ENCODE peak calls at places on chromosome 19, in four cellular contexts. K, Y, U and V are unnamed samples. For H3K27me3, the result is how much of the 10 kb centered on the place peaks cover.

GRCh38 chr19:23002690-23003422 is at the start of gene ZNF728:
- DNase-seq in K (peak), Y (no peak), U (peak), V (peak)

GRCh38 chr19:3692141-3693029 is 7.9 kb downstream of the PIP5K1C start:
- DNase-seq in K (no peak), Y (peak), U (no peak), V (no peak)

GRCh38 chr19:54364775-54365257 is at the start of gene LAIR1:
- DNase-seq in K (no peak), Y (peak), U (no peak), V (peak)

GRCh38 chr19:35846038-35846668 is 6.2 kb downstream of the NPHS1 start:
- DNase-seq in K (peak), Y (no peak), U (no peak), V (no peak)

GRCh38 chr19:49400034-49400433 is 12.0 kb downstream of the KASH5 start:
- DNase-seq in K (no peak), Y (no peak), U (no peak), V (no peak)

GRCh38 chr19:35963514-35963913 is 27.3 kb downstream of the LRFN3 start:
- DNase-seq in K (peak), Y (peak), U (no peak), V (no peak)

GRCh38 chr19:14440049-14440448 is 6.9 kb downstream of the PKN1 start:
- DNase-seq in K (peak), Y (peak), U (peak), V (peak)

GRCh38 chr19:58519087-58519354 is 589 bp downstream of the ZBTB45 start:
- DNase-seq in K (peak), Y (peak), U (no peak), V (peak)

GRCh38 chr19:2231621-2232221 is 4.4 kb downstream of the PLEKHJ1 start:
- DNase-seq in K (no peak), Y (no peak), U (no peak), V (no peak)

GRCh38 chr19:34215006-34215665 is 39.2 kb upstream of the GARRE1 start:
- DNase-seq in K (no peak), Y (no peak), U (no peak), V (no peak)

GRCh38 chr19:54095136-54095858 is 5.3 kb downstream of the OSCAR start:
- DNase-seq in K (no peak), Y (no peak), U (no peak), V (no peak)

GRCh38 chr19:55474269-55475265 is 1.9 kb upstream of the ZNF628 start:
- DNase-seq in K (no peak), Y (no peak), U (no peak), V (no peak)

GRCh38 chr19:9673912-9674668 is 810 bp downstream of the ZNF562 start:
- DNase-seq in K (no peak), Y (no peak), U (no peak), V (no peak)

GRCh38 chr19:39986643-39987042 is 10.2 kb upstream of the ZNF546 start:
- DNase-seq in K (no peak), Y (no peak), U (no peak), V (no peak)

GRCh38 chr19:58000677-58001076 is 1.9 kb downstream of the ZNF606 start:
- DNase-seq in K (no peak), Y (no peak), U (no peak), V (no peak)

GRCh38 chr19:31383553-31383952 is 34.3 kb upstream of the TSHZ3 start:
- DNase-seq in K (no peak), Y (no peak), U (no peak), V (no peak)

GRCh38 chr19:16338470-16339360 is 14.1 kb downstream of the KLF2 start:
- DNase-seq in K (peak), Y (peak), U (peak), V (peak)

GRCh38 chr19:2168619-2169424 is 5.1 kb downstream of the DOT1L start:
- DNase-seq in K (peak), Y (no peak), U (peak), V (peak)

GRCh38 chr19:58559275-58560006 is 1.0 kb upstream of the UBE2M start:
- DNase-seq in K (peak), Y (peak), U (peak), V (peak)

GRCh38 chr19:1590641-1591397 is 1.8 kb downstream of the MBD3 start:
- DNase-seq in K (no peak), Y (peak), U (no peak), V (no peak)

GRCh38 chr19:33390908-33391630 is 17.6 kb downstream of the CEBPG start:
- DNase-seq in K (peak), Y (no peak), U (no peak), V (no peak)

GRCh38 chr19:9436358-9436757 is 985 bp upstream of the ZNF266 start:
- DNase-seq in K (no peak), Y (no peak), U (no peak), V (no peak)

GRCh38 chr19:6026390-6026897 is 48.5 kb upstream of the RANBP3 start:
- DNase-seq in K (peak), Y (no peak), U (no peak), V (no peak)

GRCh38 chr19:18045307-18046013 is 37.5 kb downstream of the ARRDC2 start:
- DNase-seq in K (no peak), Y (no peak), U (no peak), V (no peak)

GRCh38 chr19:7944177-7944761 is 803 bp upstream of the TIMM44 start:
- DNase-seq in K (peak), Y (peak), U (peak), V (peak)

GRCh38 chr19:30029721-30030510 is 87.9 kb downstream of the URI1 start:
- DNase-seq in K (no peak), Y (no peak), U (no peak), V (no peak)

GRCh38 chr19:17873661-17874422 is 2.1 kb downstream of the SLC5A5 start:
- DNase-seq in K (peak), Y (no peak), U (no peak), V (peak)

GRCh38 chr19:4067396-4068057 is 828 bp upstream of the ZBTB7A start:
- DNase-seq in K (peak), Y (no peak), U (no peak), V (no peak)

GRCh38 chr19:2867025-2867991 is at the start of gene ZNF556:
- DNase-seq in K (no peak), Y (peak), U (no peak), V (peak)

GRCh38 chr19:38361633-38362075 is 12.7 kb upstream of the PSMD8 start:
- DNase-seq in K (peak), Y (no peak), U (no peak), V (peak)

GRCh38 chr19:46366620-46367277 is 19.9 kb downstream of the PPP5C start:
- DNase-seq in K (no peak), Y (no peak), U (no peak), V (no peak)

GRCh38 chr19:34808566-34808965 is 35.6 kb upstream of the ZNF599 start:
- DNase-seq in K (no peak), Y (no peak), U (no peak), V (no peak)

GRCh38 chr19:53102186-53102585 is 1.0 kb downstream of the ZNF160 start:
- DNase-seq in K (no peak), Y (peak), U (no peak), V (no peak)

GRCh38 chr19:49102303-49102702 is 11.9 kb upstream of the LIN7B start:
- DNase-seq in K (no peak), Y (no peak), U (no peak), V (peak)

GRCh38 chr19:4800591-4801081 is 9.1 kb downstream of the FEM1A start:
- DNase-seq in K (peak), Y (no peak), U (no peak), V (peak)

GRCh38 chr19:17041994-17042393 is 15.4 kb upstream of the CPAMD8 start:
- DNase-seq in K (no peak), Y (no peak), U (no peak), V (peak)

GRCh38 chr19:58563034-58563573 is 4.7 kb upstream of the UBE2M start:
- DNase-seq in K (peak), Y (no peak), U (no peak), V (peak)

GRCh38 chr19:6766357-6767080 is 716 bp downstream of the SH2D3A start:
- DNase-seq in K (peak), Y (no peak), U (no peak), V (no peak)

GRCh38 chr19:4609878-4610511 is 29.3 kb upstream of the TNFAIP8L1 start:
- DNase-seq in K (peak), Y (no peak), U (no peak), V (peak)

GRCh38 chr19:41853768-41854167 is 6.3 kb upstream of the RPS19 start:
- DNase-seq in K (no peak), Y (no peak), U (no peak), V (no peak)

GRCh38 chr19:41850381-41850780 is 5.5 kb downstream of the DMRTC2 start:
- DNase-seq in K (no peak), Y (no peak), U (no peak), V (no peak)

GRCh38 chr19:41849067-41849466 is 4.2 kb downstream of the DMRTC2 start:
- DNase-seq in K (no peak), Y (no peak), U (no peak), V (no peak)

GRCh38 chr19:41853344-41853743 is 6.7 kb upstream of the RPS19 start:
- DNase-seq in K (no peak), Y (no peak), U (no peak), V (no peak)

GRCh38 chr19:41851456-41851855 is 6.6 kb downstream of the DMRTC2 start:
- DNase-seq in K (no peak), Y (no peak), U (no peak), V (no peak)
- H3K27me3 ChIP-seq in K (under half), Y (under half), U (under half), V (under half)

GRCh38 chr19:43700368-43701015 is 15.4 kb upstream of the IRGC start:
- DNase-seq in K (peak), Y (no peak), U (no peak), V (peak)

GRCh38 chr19:43704002-43704705 is 11.7 kb upstream of the IRGC start:
- DNase-seq in K (no peak), Y (no peak), U (no peak), V (no peak)

GRCh38 chr19:43697295-43697694 is 18.6 kb upstream of the IRGC start:
- DNase-seq in K (no peak), Y (no peak), U (no peak), V (no peak)

GRCh38 chr19:43695985-43696729 is 19.7 kb upstream of the IRGC start:
- DNase-seq in K (no peak), Y (no peak), U (no peak), V (no peak)

GRCh38 chr19:43699506-43700367 is 16.1 kb upstream of the IRGC start:
- DNase-seq in K (peak), Y (no peak), U (no peak), V (peak)
- H3K27ac ChIP-seq in K (no peak), Y (no peak), U (peak), V (peak)

DNA sequence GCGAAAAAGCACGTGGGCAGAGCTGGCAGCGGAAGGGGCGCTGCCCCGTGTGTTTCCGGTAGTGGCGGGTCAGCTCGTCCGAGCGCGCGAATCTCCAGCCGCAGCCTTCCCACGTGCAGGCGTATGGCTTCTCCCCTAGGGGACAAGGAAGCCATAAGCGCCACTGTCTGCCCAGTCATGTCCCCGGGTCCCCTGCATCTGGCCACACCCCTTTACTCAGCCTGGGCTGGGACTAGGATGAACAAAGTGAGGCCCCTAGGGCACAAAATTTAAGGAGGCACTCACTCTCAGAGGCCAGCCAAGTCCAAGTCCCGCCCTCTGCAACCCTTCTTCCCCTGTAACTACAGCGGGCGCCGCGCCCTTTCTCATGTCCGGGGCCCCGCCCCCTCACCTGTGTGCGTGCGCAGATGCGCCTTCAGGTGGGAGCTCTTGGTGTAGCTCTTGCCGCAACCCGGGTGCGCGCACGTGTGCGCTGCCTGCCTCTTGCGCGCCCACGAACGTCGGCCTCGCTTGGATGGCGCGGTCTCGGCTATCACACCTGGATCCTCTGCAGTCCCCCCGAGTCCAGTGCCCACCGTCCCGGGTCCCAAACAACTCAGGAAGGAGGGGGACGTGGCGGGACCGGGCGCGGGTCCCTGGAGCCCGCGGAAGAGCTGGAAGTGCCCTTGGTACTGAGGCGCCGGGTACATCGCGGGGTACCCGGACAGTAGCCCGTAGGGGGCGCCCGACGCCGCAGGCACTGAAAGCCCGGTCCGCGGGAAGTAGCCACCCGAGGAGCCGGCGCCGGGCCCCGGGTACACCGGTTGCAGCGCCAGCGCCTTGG is 1.9 kb downstream of the KLF1 start:
- DNase-seq in K (peak), Y (no peak), U (no peak), V (peak)
- H3K4me3 ChIP-seq in K (peak), Y (no peak), U (peak), V (peak)

DNA sequence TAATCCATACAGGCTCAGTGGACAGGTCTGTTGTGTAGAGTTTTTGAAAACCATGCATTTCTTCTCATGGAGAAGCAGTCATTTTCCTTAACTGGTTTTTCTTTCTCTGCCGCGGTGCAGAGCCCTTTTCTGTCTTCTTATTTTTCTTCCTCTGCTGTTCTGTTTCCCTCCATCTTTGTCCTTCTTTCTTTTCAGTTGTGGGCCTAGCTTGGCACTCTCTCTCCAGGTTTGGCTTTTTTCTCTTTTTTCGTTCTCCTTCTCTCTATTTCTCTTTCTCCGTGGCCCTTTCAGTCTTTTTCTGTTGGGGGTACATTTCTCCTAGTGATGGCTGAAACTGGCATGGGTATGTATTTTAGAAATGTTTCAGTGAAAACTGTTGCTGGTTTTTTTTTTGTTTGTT is 24.1 kb downstream of the NFIX start:
- DNase-seq in K (no peak), Y (no peak), U (no peak), V (no peak)
- H3K27me3 ChIP-seq in K (under half), Y (under half), U (under half), V (under half)

DNA sequence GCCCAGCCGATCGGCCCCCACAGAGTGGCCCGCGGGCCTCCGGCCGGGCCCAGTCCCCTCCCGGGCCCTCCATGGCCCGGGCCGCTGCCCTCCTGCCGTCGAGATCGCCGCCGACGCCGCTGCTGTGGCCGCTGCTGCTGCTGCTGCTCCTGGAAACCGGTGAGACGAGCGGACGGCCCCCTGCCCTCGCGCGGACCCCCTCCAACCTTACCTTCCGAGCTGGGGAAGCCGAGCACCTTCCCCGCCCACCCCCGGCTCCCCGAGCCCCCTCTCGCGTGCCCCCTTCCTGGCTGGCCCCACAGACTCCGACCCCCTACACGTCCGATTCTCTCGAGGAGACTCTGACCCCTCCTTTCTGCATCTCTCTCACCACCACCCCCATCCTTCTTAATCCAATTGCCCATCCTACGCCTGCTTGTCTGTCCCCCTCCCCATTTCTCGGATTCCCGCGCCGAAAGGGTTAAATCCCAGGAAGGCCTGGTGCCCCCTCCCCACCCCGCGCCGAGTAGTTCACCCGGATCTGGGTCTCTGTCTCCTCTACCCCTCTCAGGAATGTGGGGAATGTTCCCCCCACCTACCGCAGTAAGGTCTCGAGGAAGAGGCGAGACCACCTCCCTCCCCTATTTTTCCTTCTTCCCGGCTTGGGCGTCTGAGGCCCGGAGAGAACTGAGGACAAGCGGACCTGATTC is 502 bp downstream of the NECTIN2 start:
- DNase-seq in K (peak), Y (no peak), U (no peak), V (peak)
- H3K27ac ChIP-seq in K (peak), Y (no peak), U (peak), V (peak)

GRCh38 chr19:19526581-19527370 is 1.9 kb upstream of the YJEFN3 start:
- DNase-seq in K (no peak), Y (peak), U (no peak), V (no peak)

GRCh38 chr19:19520989-19521388 is 5.0 kb downstream of the NDUFA13 start:
- DNase-seq in K (no peak), Y (no peak), U (no peak), V (no peak)

GRCh38 chr19:19523177-19523576 is 5.5 kb upstream of the YJEFN3 start:
- DNase-seq in K (no peak), Y (no peak), U (no peak), V (no peak)

GRCh38 chr19:19525611-19526380 is 2.9 kb upstream of the YJEFN3 start:
- DNase-seq in K (no peak), Y (no peak), U (no peak), V (no peak)

GRCh38 chr19:19524053-19524452 is 4.7 kb upstream of the YJEFN3 start:
- DNase-seq in K (no peak), Y (no peak), U (no peak), V (no peak)
- H3K4me3 ChIP-seq in K (no peak), Y (no peak), U (no peak), V (no peak)